ENCODE peak calls at places on chromosomes 6 and 20, in nine cellular contexts. One of them, this sample, is unnamed.

GRCh38 chr20:4555188-4555893 is 166.4 kb upstream of the PRND start:
- DNase-seq in fibroblast of gingiva: peak
- DNase-seq in fibroblast of the aortic adventitia: peak
- DNase-seq in GM20000: no peak
- DNase-seq in PC-3: peak
- DNase-seq in GM13977: no peak
- DNase-seq in Caco-2: no peak
- DNase-seq in EH: peak
- DNase-seq in heart right ventricle: no peak
- DNase-seq in this sample: peak

GRCh38 chr20:47810116-47810672 is 24.9 kb upstream of the SULF2 start:
- DNase-seq in EH: no peak
- DNase-seq in GM20000: no peak
- DNase-seq in GM13977: no peak
- DNase-seq in fibroblast of gingiva: no peak
- DNase-seq in fibroblast of the aortic adventitia: no peak
- DNase-seq in heart right ventricle: no peak
- DNase-seq in PC-3: no peak
- DNase-seq in Caco-2: no peak
- DNase-seq in this sample: no peak

GRCh38 chr20:1373614-1374013 is 19.2 kb downstream of the FKBP1A start:
- DNase-seq in fibroblast of gingiva: no peak
- DNase-seq in Caco-2: no peak
- DNase-seq in EH: no peak
- DNase-seq in GM20000: no peak
- DNase-seq in GM13977: no peak
- DNase-seq in fibroblast of the aortic adventitia: no peak
- DNase-seq in heart right ventricle: peak
- DNase-seq in PC-3: no peak
- DNase-seq in this sample: no peak

GRCh38 chr6:27553123-27553904 is 80.4 kb upstream of the ZNF184 start:
- DNase-seq in Caco-2: no peak
- DNase-seq in PC-3: no peak
- DNase-seq in fibroblast of the aortic adventitia: peak
- DNase-seq in EH: peak
- DNase-seq in heart right ventricle: no peak
- DNase-seq in GM20000: peak
- DNase-seq in GM13977: peak
- DNase-seq in fibroblast of gingiva: peak
- DNase-seq in this sample: peak

GRCh38 chr6:131063764-131064272 is 773 bp upstream of the EPB41L2 start:
- DNase-seq in PC-3: no peak
- DNase-seq in heart right ventricle: no peak
- DNase-seq in GM13977: peak
- DNase-seq in fibroblast of the aortic adventitia: no peak
- DNase-seq in Caco-2: no peak
- DNase-seq in fibroblast of gingiva: no peak
- DNase-seq in EH: no peak
- DNase-seq in GM20000: peak
- DNase-seq in this sample: peak

GRCh38 chr6:139801571-139802321 is 427.3 kb upstream of the CITED2 start:
- DNase-seq in fibroblast of gingiva: peak
- DNase-seq in Caco-2: peak
- DNase-seq in heart right ventricle: no peak
- DNase-seq in PC-3: no peak
- DNase-seq in GM13977: no peak
- DNase-seq in fibroblast of the aortic adventitia: peak
- DNase-seq in GM20000: no peak
- DNase-seq in EH: peak
- DNase-seq in this sample: peak

GRCh38 chr6:105519954-105520353 is 117.1 kb upstream of the PREP start:
- DNase-seq in EH: peak
- DNase-seq in GM20000: no peak
- DNase-seq in Caco-2: no peak
- DNase-seq in GM13977: no peak
- DNase-seq in fibroblast of the aortic adventitia: peak
- DNase-seq in fibroblast of gingiva: no peak
- DNase-seq in PC-3: peak
- DNase-seq in heart right ventricle: no peak
- DNase-seq in this sample: peak

GRCh38 chr6:107080036-107080435 is 35.3 kb downstream of the BEND3 start:
- DNase-seq in heart right ventricle: no peak
- DNase-seq in fibroblast of the aortic adventitia: no peak
- DNase-seq in EH: no peak
- DNase-seq in PC-3: peak
- DNase-seq in Caco-2: peak
- DNase-seq in GM13977: no peak
- DNase-seq in fibroblast of gingiva: no peak
- DNase-seq in GM20000: no peak
- DNase-seq in this sample: peak

GRCh38 chr6:137764464-137764863 is 102.6 kb upstream of the TNFAIP3 start:
- DNase-seq in EH: peak
- DNase-seq in fibroblast of gingiva: peak
- DNase-seq in PC-3: peak
- DNase-seq in Caco-2: no peak
- DNase-seq in GM13977: no peak
- DNase-seq in heart right ventricle: no peak
- DNase-seq in fibroblast of the aortic adventitia: peak
- DNase-seq in GM20000: no peak
- DNase-seq in this sample: peak

GRCh38 chr20:48932375-48932941 is 10.9 kb downstream of the ARFGEF2 start:
- DNase-seq in PC-3: no peak
- DNase-seq in GM13977: no peak
- DNase-seq in GM20000: no peak
- DNase-seq in EH: peak
- DNase-seq in Caco-2: no peak
- DNase-seq in heart right ventricle: no peak
- DNase-seq in fibroblast of gingiva: no peak
- DNase-seq in fibroblast of the aortic adventitia: no peak
- DNase-seq in this sample: peak

GRCh38 chr20:61891476-61891875 is 174.2 kb downstream of the TAF4 start:
- DNase-seq in heart right ventricle: no peak
- DNase-seq in GM20000: no peak
- DNase-seq in GM13977: no peak
- DNase-seq in PC-3: no peak
- DNase-seq in EH: no peak
- DNase-seq in Caco-2: no peak
- DNase-seq in fibroblast of the aortic adventitia: no peak
- DNase-seq in fibroblast of gingiva: no peak
- DNase-seq in this sample: no peak

GRCh38 chr6:157911278-157911677 is 70.4 kb upstream of the SYNJ2 start:
- DNase-seq in GM20000: no peak
- DNase-seq in EH: no peak
- DNase-seq in PC-3: no peak
- DNase-seq in heart right ventricle: no peak
- DNase-seq in Caco-2: no peak
- DNase-seq in fibroblast of the aortic adventitia: no peak
- DNase-seq in GM13977: no peak
- DNase-seq in fibroblast of gingiva: no peak
- DNase-seq in this sample: no peak

This sample was measured in ELR.